ENCODE peak calls at places on chromosome 13, in seven cellular contexts. Q, A, P, G, T, K and Y are unnamed samples.

GRCh38 chr13:100667894-100668293 is 6.7 kb downstream of the TMTC4 start:
- DNase-seq in K (no peak), P (no peak), Q (no peak), A (peak; percentile 11), G (no peak), T (no peak), Y (no peak)

GRCh38 chr13:50291611-50292010 is 276.4 kb downstream of the KCNRG start:
- DNase-seq in Q (no peak), A (no peak), G (no peak), K (no peak), T (no peak), P (no peak), Y (no peak)

GRCh38 chr13:51246411-51247298 is 24.5 kb downstream of the FAM124A start:
- DNase-seq in G (no peak), K (no peak), P (no peak), A (no peak), Q (no peak), T (no peak), Y (peak; percentile 14)

GRCh38 chr13:36432106-36432544 is at the start of gene CCNA1:
- DNase-seq in P (peak; percentile 51), G (peak; percentile 18), K (no peak), T (no peak), A (no peak), Q (no peak), Y (no peak)

GRCh38 chr13:79361299-79361698 is 44.8 kb downstream of the RBM26 start:
- DNase-seq in Q (no peak), G (no peak), P (no peak), T (no peak), K (no peak), A (no peak), Y (no peak)

GRCh38 chr13:100608906-100609305 is 20.3 kb upstream of the GGACT start:
- DNase-seq in K (no peak), T (peak; percentile 25), A (peak; percentile 25), P (no peak), Q (no peak), G (peak; percentile 21), Y (peak; percentile 34)

GRCh38 chr13:89401209-89401810 is 1730.1 kb downstream of the SLITRK5 start:
- DNase-seq in G (no peak), Q (peak; percentile 46), T (no peak), A (peak; percentile 81), K (no peak), P (no peak), Y (no peak)

GRCh38 chr13:30431269-30431950 is 9.1 kb downstream of the UBE2L5 start:
- DNase-seq in G (no peak), T (no peak), K (peak; percentile 21), A (peak; percentile 8), P (no peak), Q (peak; percentile 59), Y (no peak)

GRCh38 chr13:101489635-101490034 is 37.2 kb downstream of the ITGBL1 start:
- DNase-seq in P (no peak), K (peak; percentile 77), A (peak; percentile 39), T (no peak), G (no peak), Q (peak; percentile 41), Y (no peak)

GRCh38 chr13:80850771-80851170 is 509.8 kb upstream of the SPRY2 start:
- DNase-seq in K (no peak), A (no peak), T (no peak), P (no peak), Q (no peak), G (no peak), Y (no peak)

GRCh38 chr13:94550030-94550738 is 45.8 kb downstream of the TGDS start:
- DNase-seq in K (peak; percentile 17), A (peak; percentile 61), P (peak; percentile 58), T (no peak), Q (no peak), G (no peak), Y (no peak)

GRCh38 chr13:114078501-114079451 is 53.6 kb downstream of the RASA3 start:
- DNase-seq in A (peak; percentile 89), T (peak; percentile 39), Q (peak; percentile 57), K (peak; percentile 63), G (no peak), P (no peak), Y (peak; percentile 63)

GRCh38 chr13:42574435-42575311 is 721 bp downstream of the TNFSF11 start:
- DNase-seq in P (no peak), T (peak; percentile 22), A (no peak), G (peak; percentile 58), Q (no peak), K (no peak), Y (no peak)

GRCh38 chr13:40259899-40260298 is 406.5 kb downstream of the FOXO1 start:
- DNase-seq in A (peak; percentile 91), K (no peak), P (no peak), G (no peak), T (no peak), Q (no peak), Y (no peak)

GRCh38 chr13:93900735-93901134 is 578.7 kb downstream of the DCT start:
- DNase-seq in A (peak; percentile 41), P (no peak), Q (no peak), T (no peak), K (no peak), G (no peak), Y (no peak)

GRCh38 chr13:110106726-110107125 is 200.2 kb downstream of the COL4A1 start:
- DNase-seq in G (no peak), A (peak; percentile 56), Q (no peak), T (no peak), K (no peak), P (peak; percentile 28), Y (peak; percentile 29)

GRCh38 chr13:30880151-30880551 is 25.9 kb upstream of the MEDAG start:
- DNase-seq in T (no peak), P (no peak), G (no peak), Q (no peak), K (no peak), A (peak; percentile 78), Y (no peak)

GRCh38 chr13:61700663-61701062 is 285.0 kb upstream of the PCDH20 start:
- DNase-seq in Q (no peak), T (no peak), K (no peak), A (no peak), G (no peak), P (no peak), Y (no peak)

GRCh38 chr13:73242515-73243015 is 183.8 kb downstream of the KLF5 start:
- DNase-seq in G (no peak), P (no peak), A (no peak), K (no peak), Q (no peak), T (no peak), Y (no peak)

GRCh38 chr13:28059214-28059613 is 41.2 kb downstream of the FLT3 start:
- DNase-seq in T (peak; percentile 80), K (peak; percentile 4), P (no peak), A (peak; percentile 7), G (peak; percentile 46), Q (no peak), Y (peak; percentile 51)

GRCh38 chr13:99363391-99363790 is 56.2 kb upstream of the GPR183 start:
- DNase-seq in T (no peak), P (no peak), A (no peak), G (no peak), Q (no peak), K (no peak), Y (no peak)

GRCh38 chr13:21901772-21902708 is 231.2 kb downstream of the FGF9 start:
- DNase-seq in G (no peak), T (no peak), A (peak; percentile 50), Q (no peak), K (no peak), P (peak; percentile 49), Y (no peak)

GRCh38 chr13:51541809-51542258 is 42.4 kb upstream of the WDFY2 start:
- DNase-seq in Q (no peak), T (peak; percentile 50), A (no peak), G (no peak), K (no peak), P (no peak), Y (peak; percentile 33)